ENCODE peak calls at places on chromosomes 13 and 19, in four cellular contexts. One of them, this sample, is unnamed.
A peak's percentile ranks its signal among the peaks of the same experiment; 100 is the strongest.

GRCh38 chr19:15640294-15640903 is at the start of gene CYP4F3:
- DNase-seq in PC-9: peak; percentile 98
- DNase-seq in left ventricle myocardium inferior: peak; percentile 74
- DNase-seq in mucosa of descending colon: peak; percentile 96
- DNase-seq in this sample: peak; percentile 57

GRCh38 chr19:5108123-5108613 is 139.3 kb downstream of the KDM4B start:
- DNase-seq in PC-9: no peak
- DNase-seq in left ventricle myocardium inferior: no peak
- DNase-seq in mucosa of descending colon: no peak
- DNase-seq in this sample: peak; percentile 52

GRCh38 chr13:85019121-85019520 is 780.1 kb downstream of the SLITRK6 start:
- DNase-seq in PC-9: no peak
- DNase-seq in left ventricle myocardium inferior: no peak
- DNase-seq in mucosa of descending colon: no peak
- DNase-seq in this sample: no peak

GRCh38 chr19:58183822-58184215 is 958 bp downstream of the ZNF274 start:
- DNase-seq in PC-9: no peak
- DNase-seq in left ventricle myocardium inferior: no peak
- DNase-seq in mucosa of descending colon: no peak
- DNase-seq in this sample: no peak

GRCh38 chr19:49878744-49879070 is 1.2 kb downstream of the TBC1D17 start:
- DNase-seq in PC-9: no peak
- DNase-seq in left ventricle myocardium inferior: no peak
- DNase-seq in mucosa of descending colon: no peak
- DNase-seq in this sample: no peak

GRCh38 chr13:109226631-109227030 is 559.8 kb downstream of the IRS2 start:
- DNase-seq in PC-9: no peak
- DNase-seq in left ventricle myocardium inferior: no peak
- DNase-seq in mucosa of descending colon: no peak
- DNase-seq in this sample: no peak

GRCh38 chr13:32861304-32861703 is 154.9 kb upstream of the KL start:
- DNase-seq in PC-9: no peak
- DNase-seq in left ventricle myocardium inferior: no peak
- DNase-seq in mucosa of descending colon: no peak
- DNase-seq in this sample: no peak

GRCh38 chr19:2391118-2391725 is 31.2 kb downstream of the TMPRSS9 start:
- DNase-seq in PC-9: peak; percentile 60
- DNase-seq in left ventricle myocardium inferior: no peak
- DNase-seq in mucosa of descending colon: no peak
- DNase-seq in this sample: no peak

GRCh38 chr13:109740121-109740520 is 46.3 kb downstream of the IRS2 start:
- DNase-seq in PC-9: no peak
- DNase-seq in left ventricle myocardium inferior: no peak
- DNase-seq in mucosa of descending colon: no peak
- DNase-seq in this sample: no peak

GRCh38 chr19:9865732-9866627 is 30.9 kb downstream of the PIN1 start:
- DNase-seq in PC-9: no peak
- DNase-seq in left ventricle myocardium inferior: no peak
- DNase-seq in mucosa of descending colon: no peak
- DNase-seq in this sample: no peak

GRCh38 chr19:51691122-51692064 is 1.7 kb upstream of the SPACA6 start:
- DNase-seq in PC-9: no peak
- DNase-seq in left ventricle myocardium inferior: no peak
- DNase-seq in mucosa of descending colon: no peak
- DNase-seq in this sample: peak; percentile 21

GRCh38 chr13:106919093-106919492 is 351.2 kb upstream of the ARGLU1 start:
- DNase-seq in PC-9: no peak
- DNase-seq in left ventricle myocardium inferior: no peak
- DNase-seq in mucosa of descending colon: no peak
- DNase-seq in this sample: no peak

GRCh38 chr13:45490068-45490467 is 25.3 kb downstream of the COG3 start:
- DNase-seq in PC-9: no peak
- DNase-seq in left ventricle myocardium inferior: no peak
- DNase-seq in mucosa of descending colon: no peak
- DNase-seq in this sample: no peak

DNA sequence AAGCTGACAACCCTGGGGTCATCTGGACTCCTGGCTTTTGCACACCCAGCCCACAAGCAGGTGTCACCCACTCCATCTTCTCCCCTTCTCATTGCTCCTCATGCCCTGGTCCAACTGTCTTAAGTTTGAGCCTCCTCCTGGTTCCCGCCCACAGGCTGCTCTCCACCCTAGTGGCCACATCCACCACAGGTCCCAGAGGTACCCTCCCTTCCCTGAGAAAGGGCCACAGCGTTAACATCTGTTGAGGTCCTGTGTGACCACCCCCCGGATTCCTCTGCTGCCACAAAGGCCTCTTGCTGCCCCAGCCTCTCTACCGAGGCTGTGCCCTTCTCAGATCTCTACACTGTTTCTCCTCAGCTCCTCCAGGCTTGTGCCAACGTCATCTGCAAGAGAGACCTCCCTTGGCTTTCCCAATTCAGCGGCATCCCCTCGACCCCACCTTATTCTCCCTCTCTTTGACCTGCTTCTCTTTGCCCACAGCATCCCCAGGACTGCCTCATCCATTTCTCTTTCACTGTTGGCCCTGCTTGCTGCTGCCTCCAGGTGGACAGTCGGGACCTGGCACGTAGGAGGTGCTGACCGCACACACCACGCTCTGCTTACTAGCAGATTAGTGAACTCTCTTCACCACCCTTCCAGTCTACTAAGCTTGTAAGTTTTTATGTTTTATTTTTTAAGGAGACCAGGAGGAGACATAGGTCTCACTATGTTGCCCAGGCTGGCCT is 33.3 kb downstream of the SUGP2 start:
- DNase-seq in PC-9: no peak
- DNase-seq in left ventricle myocardium inferior: no peak
- DNase-seq in mucosa of descending colon: no peak
- DNase-seq in this sample: no peak
- TF ChIP-seq CTCF in PC-9: peak; percentile 55
- TF ChIP-seq CTCF in left ventricle myocardium inferior: no peak
- TF ChIP-seq CTCF in mucosa of descending colon: no peak
- TF ChIP-seq CTCF in this sample: peak; percentile 38

GRCh38 chr13:99200433-99201167 is at the start of gene UBAC2:
- DNase-seq in PC-9: peak; percentile 89
- DNase-seq in left ventricle myocardium inferior: peak; percentile 95
- DNase-seq in mucosa of descending colon: peak; percentile 97
- DNase-seq in this sample: peak; percentile 96
- TF ChIP-seq CTCF in PC-9: no peak
- TF ChIP-seq CTCF in left ventricle myocardium inferior: no peak
- TF ChIP-seq CTCF in mucosa of descending colon: no peak
- TF ChIP-seq CTCF in this sample: no peak

GRCh38 chr13:81874253-81874652 is 1533.3 kb upstream of the SPRY2 start:
- DNase-seq in PC-9: no peak
- DNase-seq in left ventricle myocardium inferior: no peak
- DNase-seq in mucosa of descending colon: no peak
- DNase-seq in this sample: no peak

GRCh38 chr13:81874681-81875661 is 1534.0 kb upstream of the SPRY2 start:
- DNase-seq in PC-9: no peak
- DNase-seq in left ventricle myocardium inferior: no peak
- DNase-seq in mucosa of descending colon: no peak
- DNase-seq in this sample: no peak

DNA sequence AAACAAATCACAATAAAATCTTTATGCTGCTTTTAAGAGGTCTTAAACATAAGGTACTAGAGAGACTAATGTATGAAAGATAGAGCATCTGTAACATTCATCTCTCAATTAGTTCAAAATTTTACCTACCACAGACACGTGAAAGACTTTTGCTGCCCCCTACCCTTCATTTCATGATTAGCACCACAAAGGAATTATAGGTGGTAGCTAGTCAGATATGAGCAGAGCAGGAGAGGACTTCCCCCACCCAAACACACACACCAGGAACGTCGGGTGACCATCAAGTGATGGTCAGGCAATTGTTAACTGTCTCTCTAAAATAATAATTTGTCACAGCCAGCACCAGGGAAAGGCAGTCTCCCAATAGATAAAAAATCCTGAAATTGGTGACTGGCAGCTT is 1531.7 kb upstream of the SPRY2 start:
- DNase-seq in PC-9: no peak
- DNase-seq in left ventricle myocardium inferior: no peak
- DNase-seq in mucosa of descending colon: no peak
- DNase-seq in this sample: peak; percentile 50
- TF ChIP-seq CTCF in PC-9: peak; percentile 51
- TF ChIP-seq CTCF in left ventricle myocardium inferior: no peak
- TF ChIP-seq CTCF in mucosa of descending colon: no peak
- TF ChIP-seq CTCF in this sample: peak; percentile 81

GRCh38 chr13:41075034-41075433 is 13.7 kb downstream of the WBP4 start:
- DNase-seq in PC-9: no peak
- DNase-seq in left ventricle myocardium inferior: no peak
- DNase-seq in mucosa of descending colon: no peak
- DNase-seq in this sample: peak; percentile 50
- TF ChIP-seq CTCF in PC-9: peak; percentile 70
- TF ChIP-seq CTCF in left ventricle myocardium inferior: peak; percentile 64
- TF ChIP-seq CTCF in mucosa of descending colon: peak; percentile 10
- TF ChIP-seq CTCF in this sample: peak; percentile 64

GRCh38 chr13:43196171-43196611 is 172.8 kb downstream of the DNAJC15 start:
- DNase-seq in PC-9: no peak
- DNase-seq in left ventricle myocardium inferior: peak; percentile 41
- DNase-seq in mucosa of descending colon: no peak
- DNase-seq in this sample: peak; percentile 74
- TF ChIP-seq CTCF in PC-9: no peak
- TF ChIP-seq CTCF in left ventricle myocardium inferior: peak; percentile 51
- TF ChIP-seq CTCF in mucosa of descending colon: no peak
- TF ChIP-seq CTCF in this sample: peak; percentile 52

GRCh38 chr19:17777840-17778620 is 16.9 kb upstream of the B3GNT3 start:
- DNase-seq in PC-9: peak; percentile 82
- DNase-seq in left ventricle myocardium inferior: peak; percentile 50
- DNase-seq in mucosa of descending colon: peak; percentile 91
- DNase-seq in this sample: peak; percentile 85

GRCh38 chr19:17775991-17776803 is 18.7 kb upstream of the B3GNT3 start:
- DNase-seq in PC-9: peak; percentile 55
- DNase-seq in left ventricle myocardium inferior: no peak
- DNase-seq in mucosa of descending colon: no peak
- DNase-seq in this sample: no peak

GRCh38 chr19:17780781-17781180 is 14.2 kb upstream of the B3GNT3 start:
- DNase-seq in PC-9: no peak
- DNase-seq in left ventricle myocardium inferior: no peak
- DNase-seq in mucosa of descending colon: no peak
- DNase-seq in this sample: no peak

GRCh38 chr19:17779281-17779930 is 15.5 kb upstream of the B3GNT3 start:
- DNase-seq in PC-9: peak; percentile 79
- DNase-seq in left ventricle myocardium inferior: no peak
- DNase-seq in mucosa of descending colon: peak; percentile 71
- DNase-seq in this sample: no peak

GRCh38 chr19:17778621-17779280 is 16.2 kb upstream of the B3GNT3 start:
- DNase-seq in PC-9: peak; percentile 78
- DNase-seq in left ventricle myocardium inferior: no peak
- DNase-seq in mucosa of descending colon: no peak
- DNase-seq in this sample: no peak
- TF ChIP-seq CTCF in PC-9: no peak
- TF ChIP-seq CTCF in left ventricle myocardium inferior: no peak
- TF ChIP-seq CTCF in mucosa of descending colon: no peak
- TF ChIP-seq CTCF in this sample: no peak

DNA sequence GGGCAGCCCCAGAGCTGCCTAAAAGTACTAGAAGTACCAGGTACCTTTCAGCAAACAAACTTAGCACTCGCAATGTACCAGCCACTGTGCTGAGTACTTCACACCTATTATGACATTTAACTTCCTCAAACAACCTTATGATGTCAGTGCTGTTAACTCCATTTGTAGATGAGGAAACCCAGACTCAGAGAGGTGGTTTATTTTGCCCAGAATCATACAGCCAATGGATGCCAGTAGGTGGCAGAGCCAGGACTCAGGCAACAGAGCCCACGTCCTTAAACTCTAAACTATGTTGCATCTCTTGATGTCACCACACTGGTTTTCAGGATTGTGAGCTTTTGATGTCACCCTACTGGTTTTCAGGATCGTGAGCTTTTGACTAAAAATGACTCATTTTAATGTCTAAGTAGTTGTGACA is 78.9 kb downstream of the FLT1 start:
- DNase-seq in PC-9: no peak
- DNase-seq in left ventricle myocardium inferior: no peak
- DNase-seq in mucosa of descending colon: no peak
- DNase-seq in this sample: no peak
- TF ChIP-seq CTCF in PC-9: no peak
- TF ChIP-seq CTCF in left ventricle myocardium inferior: no peak
- TF ChIP-seq CTCF in mucosa of descending colon: no peak
- TF ChIP-seq CTCF in this sample: no peak

DNA sequence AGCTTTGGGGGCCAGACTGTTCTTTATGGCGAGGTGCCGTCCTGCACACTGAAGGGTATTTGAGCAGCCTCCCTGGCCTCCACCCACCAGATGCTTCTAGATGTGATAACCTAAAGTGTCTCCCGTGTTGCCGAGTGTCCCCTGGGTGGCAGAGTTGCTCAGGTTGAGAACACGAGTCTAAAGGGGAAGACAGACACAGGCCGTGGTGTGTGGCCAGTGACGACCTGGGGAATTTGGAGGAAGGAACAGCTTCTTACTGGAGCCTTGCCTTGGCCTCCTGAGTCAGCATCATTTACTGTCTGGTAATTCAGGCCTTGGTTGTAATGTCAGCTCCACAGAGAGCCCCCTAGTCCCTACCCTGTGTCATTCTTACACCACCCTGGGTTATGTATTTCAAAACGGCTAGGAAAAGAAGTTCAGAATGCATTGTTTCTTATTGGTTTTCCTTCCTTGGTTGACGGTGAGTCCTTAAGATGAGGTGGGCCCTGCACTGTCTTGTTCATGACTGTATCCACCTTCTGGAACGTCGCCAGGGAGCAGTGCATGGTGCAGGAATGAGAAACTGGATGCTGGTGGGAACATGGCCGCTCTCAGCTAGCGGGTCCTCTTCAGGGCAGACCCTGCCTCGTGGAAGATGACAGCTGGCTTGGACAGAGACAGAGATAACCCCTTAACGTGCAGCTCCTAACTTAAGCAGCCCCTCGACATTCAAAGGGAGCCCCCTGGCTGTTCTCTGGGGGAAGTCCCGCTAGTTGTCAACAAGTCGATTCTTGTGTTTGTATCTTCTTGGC is 7.1 kb downstream of the SIN3B start:
- DNase-seq in PC-9: no peak
- DNase-seq in left ventricle myocardium inferior: no peak
- DNase-seq in mucosa of descending colon: no peak
- DNase-seq in this sample: no peak
- TF ChIP-seq CTCF in PC-9: no peak
- TF ChIP-seq CTCF in left ventricle myocardium inferior: peak; percentile 33
- TF ChIP-seq CTCF in mucosa of descending colon: no peak
- TF ChIP-seq CTCF in this sample: peak; percentile 14

This sample was measured in BE2C.